ENCODE peak calls at places on chromosomes 4 and X, in four cellular contexts. T, O, Y and L are unnamed samples.
A peak's percentile ranks its signal among the peaks of the same experiment; 100 is the strongest.

GRCh38 chr4:2353222-2354107 is 65.0 kb downstream of the ZFYVE28 start:
- DNase-seq in O (peak; percentile 43), T (peak; percentile 13), Y (no peak), L (no peak)

GRCh38 chr4:76738081-76738931 is 159.6 kb downstream of the SOWAHB start:
- DNase-seq in O (no peak), T (no peak), Y (no peak), L (no peak)

GRCh38 chr4:159142254-159142653 is 39.4 kb downstream of the RAPGEF2 start:
- DNase-seq in O (no peak), Y (peak; percentile 1), T (no peak), L (no peak)

GRCh38 chr4:101414496-101414895 is 67.2 kb upstream of the PPP3CA start:
- DNase-seq in Y (no peak), O (no peak), T (no peak), L (no peak)

GRCh38 chr4:88610771-88611170 is 18.5 kb downstream of the HERC3 start:
- DNase-seq in T (no peak), Y (no peak), O (peak; percentile 41), L (no peak)

GRCh38 chr4:30716158-30716557 is 4.0 kb upstream of the PCDH7 start:
- DNase-seq in T (no peak), Y (peak; percentile 51), O (no peak), L (no peak)

GRCh38 chrX:35339796-35340195 is 397.2 kb downstream of the FAM47B start:
- DNase-seq in Y (peak; percentile 40), T (no peak), O (no peak), L (no peak)

GRCh38 chr4:113106076-113106475 is 56.6 kb downstream of the ANK2 start:
- DNase-seq in Y (peak; percentile 57), T (no peak), O (no peak), L (no peak)

GRCh38 chr4:111960241-111960667 is 185.0 kb upstream of the FAM241A start:
- DNase-seq in T (no peak), O (no peak), Y (peak; percentile 44), L (no peak)

GRCh38 chrX:96684339-96685204 is at the start of gene DIAPH2:
- DNase-seq in O (peak; percentile 92), T (peak; percentile 61), Y (peak; percentile 86), L (peak; percentile 75)

GRCh38 chr4:107037188-107037587 is 1.1 kb upstream of the DKK2 start:
- DNase-seq in T (no peak), O (no peak), Y (peak; percentile 4), L (peak; percentile 44)

GRCh38 chr4:165476214-165477098 is 97.6 kb downstream of the CPE start:
- DNase-seq in T (no peak), O (no peak), Y (peak; percentile 75), L (no peak)

GRCh38 chr4:2931765-2932560 is 31.2 kb downstream of the NOP14 start:
- DNase-seq in O (peak; percentile 89), Y (no peak), T (no peak), L (no peak)

GRCh38 chr4:85092943-85093342 is 126.5 kb upstream of the WDFY3 start:
- DNase-seq in Y (no peak), O (no peak), T (no peak), L (no peak)

GRCh38 chr4:138567696-138568095 is 325.5 kb upstream of the SLC7A11 start:
- DNase-seq in Y (no peak), O (no peak), T (no peak), L (no peak)

GRCh38 chr4:159248383-159249178 is 145.7 kb downstream of the RAPGEF2 start:
- DNase-seq in Y (no peak), T (no peak), O (no peak), L (no peak)

GRCh38 chr4:16827762-16828724 is 70.4 kb downstream of the LDB2 start:
- DNase-seq in O (no peak), Y (no peak), T (no peak), L (no peak)

GRCh38 chrX:51334276-51334675 is 1.7 kb downstream of the NUDT10 start:
- DNase-seq in O (no peak), T (no peak), Y (no peak), L (no peak)

GRCh38 chr4:122083356-122083755 is 68.8 kb upstream of the BLTP1 start:
- DNase-seq in T (no peak), O (no peak), Y (no peak), L (no peak)

GRCh38 chr4:110527156-110527555 is 51.2 kb downstream of the ENPEP start:
- DNase-seq in Y (no peak), T (no peak), O (no peak), L (no peak)

GRCh38 chr4:165288639-165289428 is 38.6 kb upstream of the MSMO1 start:
- DNase-seq in T (no peak), Y (peak; percentile 28), O (no peak), L (no peak)

DNA sequence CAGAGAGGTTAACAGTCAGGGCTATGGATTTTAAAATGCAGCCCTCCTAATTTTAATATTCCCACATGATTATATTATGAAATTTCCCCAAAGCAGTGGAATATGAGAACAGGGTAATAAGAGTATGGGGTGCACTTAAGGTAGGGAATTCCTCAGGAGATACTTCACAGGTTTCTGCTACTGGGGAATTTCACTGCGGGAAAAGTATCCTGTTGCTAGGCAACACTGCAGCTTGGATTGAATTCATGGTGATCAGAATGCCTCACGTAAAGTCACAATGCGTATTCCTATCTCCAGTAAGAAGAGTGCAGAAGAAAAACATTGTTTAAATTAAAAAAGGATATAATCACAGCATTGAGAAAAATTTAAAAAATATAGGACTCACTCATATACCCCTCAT is 398.1 kb upstream of the RPS6KA3 start:
- DNase-seq in T (no peak), O (no peak), Y (no peak), L (no peak)
- TF ChIP-seq CTCF in T (no peak), O (no peak), Y (no peak), L (no peak)

DNA sequence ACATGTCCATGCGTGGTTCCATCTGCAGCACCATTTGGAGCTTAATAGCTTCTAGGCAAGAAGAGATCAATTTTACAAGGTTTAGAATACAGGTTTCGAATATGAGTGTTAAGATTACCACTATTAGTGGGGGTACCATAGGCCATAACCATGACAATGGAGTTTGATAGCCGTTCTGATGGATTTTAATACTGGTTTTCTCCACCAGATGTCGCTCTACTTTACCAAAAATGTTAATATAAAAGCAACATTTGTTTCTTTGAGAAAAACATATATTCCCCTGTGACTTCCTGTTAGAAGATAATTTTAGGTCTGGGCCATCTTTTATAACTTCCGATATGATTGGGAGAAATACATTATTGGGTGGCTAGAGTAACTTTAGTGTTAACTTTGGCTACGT is 499.7 kb upstream of the POU3F4 start:
- DNase-seq in Y (peak; percentile 51), T (no peak), O (no peak), L (no peak)
- TF ChIP-seq CTCF in Y (peak; percentile 69), T (no peak), O (no peak), L (peak; percentile 56)

DNA sequence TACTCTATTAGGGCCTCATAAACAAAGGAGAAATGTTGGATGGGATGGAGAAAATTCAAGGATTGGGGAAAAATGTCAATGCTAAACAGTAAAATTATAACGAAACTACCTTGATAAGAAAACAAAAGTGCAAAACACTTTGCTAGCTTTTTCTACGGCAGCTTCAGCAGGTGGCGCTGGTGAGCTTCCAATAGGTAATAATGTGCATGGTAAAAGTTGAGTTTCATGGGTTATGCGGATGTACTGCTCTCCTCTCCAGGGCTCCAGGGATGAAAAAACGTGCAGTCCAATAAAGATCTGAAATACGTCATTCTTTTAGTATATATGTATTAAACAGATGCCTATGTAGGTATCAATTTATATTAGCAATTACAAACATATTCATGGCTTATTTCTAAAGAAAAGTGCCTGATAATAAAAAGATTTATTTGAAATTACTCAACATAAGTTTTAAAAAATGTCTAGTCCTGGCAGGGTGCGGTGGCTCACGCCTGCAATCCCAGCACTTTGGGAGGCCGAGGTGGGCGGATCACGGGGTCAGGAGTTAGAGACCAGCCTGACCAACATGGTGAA is 239.6 kb downstream of the GRXCR1 start:
- DNase-seq in O (no peak), T (no peak), Y (peak; percentile 81), L (peak; percentile 49)
- TF ChIP-seq CTCF in O (peak; percentile 42), T (peak; percentile 20), Y (peak; percentile 85), L (peak; percentile 95)

GRCh38 chr4:83362492-83363329 is 28.1 kb upstream of the HPSE start:
- DNase-seq in Y (peak; percentile 38), T (no peak), O (no peak), L (no peak)
- TF ChIP-seq CTCF in Y (peak; percentile 69), T (no peak), O (no peak), L (peak; percentile 27)